ENCODE peak calls at places on chromosomes 7 and 10, in eight cellular contexts. P is H4; D is WTC11; Q is activated gamma-delta T cell treated with Interleukin-2 at 50 U/mL for 16 hours; M is cardiac septum; X is stimulated activated CD4-positive, alpha-beta T cell treated with anti-CD3 and anti-CD28 coated beads, Interleukin-1b, Interleukin-23, amount 100 ng/mL, for 1 hour; S is M059J; Y is effector CD4-positive, alpha-beta T cell. C is an unnamed sample.

GRCh38 chr10:94617389-94617944 is 66.1 kb upstream of the CYP2C18 start:
- DNase-seq in P (no peak), D (no peak), Q (no peak), M (no peak), X (no peak), S (peak), Y (no peak), C (no peak)

GRCh38 chr10:114714281-114714741 is 56.2 kb upstream of the ABLIM1 start:
- DNase-seq in P (peak), D (no peak), Q (no peak), M (no peak), X (no peak), S (peak), Y (no peak), C (no peak)

GRCh38 chr7:23470290-23471089 is at the start of gene IGF2BP3:
- DNase-seq in P (peak), D (peak), Q (no peak), M (no peak), X (no peak), S (peak), Y (no peak), C (no peak)

GRCh38 chr7:124779194-124779593 is 13.6 kb upstream of the GPR37 start:
- DNase-seq in P (no peak), D (no peak), Q (no peak), M (no peak), X (no peak), S (no peak), Y (no peak), C (no peak)

GRCh38 chr7:31512166-31512565 is 1.7 kb upstream of the ITPRID1 start:
- DNase-seq in P (no peak), D (no peak), Q (no peak), M (no peak), X (no peak), S (no peak), Y (no peak), C (no peak)

GRCh38 chr7:30562498-30562897 is 32.2 kb upstream of the GARS1 start:
- DNase-seq in P (peak), D (no peak), Q (no peak), M (no peak), X (no peak), S (peak), Y (no peak), C (no peak)

GRCh38 chr10:71033396-71033980 is 145.1 kb upstream of the PCBD1 start:
- DNase-seq in P (no peak), D (no peak), Q (no peak), M (peak), X (no peak), S (no peak), Y (no peak), C (no peak)

GRCh38 chr7:137850586-137850985 is 3.8 kb upstream of the DGKI start:
- DNase-seq in P (no peak), D (no peak), Q (no peak), M (no peak), X (no peak), S (peak), Y (no peak), C (no peak)

GRCh38 chr7:1240917-1241509 is 8.3 kb downstream of the UNCX start:
- DNase-seq in P (no peak), D (peak), Q (no peak), M (no peak), X (no peak), S (no peak), Y (no peak), C (no peak)